ENCODE peak calls at places on chromosomes 3 and 15, in six cellular contexts. J is activated CD8-positive, alpha-beta memory T cell treated with anti-CD3 and anti-CD28 coated beads for 48 hours; T is dermis blood vessel endothelial cell; X is activated T-cell treated with anti-CD3 and anti-CD28 coated beads, Interleukin-2, amount 50 U/mL, for 72 hours; N is stimulated activated CD8-positive, alpha-beta memory T cell treated with anti-CD3 and anti-CD28 coated beads, Interleukin-4, amount 100 ng/mL, for 48 hours; K is effector CD4-positive, alpha-beta T cell. Q is an unnamed sample.

GRCh38 chr3:120450914-120451669 is at the start of gene FSTL1:
- DNase-seq in J (no peak), T (peak; percentile 76), X (no peak), N (no peak), K (no peak), Q (no peak)

GRCh38 chr3:52401021-52401420 is 43.9 kb downstream of the SEMA3G start:
- DNase-seq in J (no peak), T (no peak), X (no peak), N (no peak), K (no peak), Q (no peak)

GRCh38 chr3:149839874-149840273 is 26.9 kb downstream of the RNF13 start:
- DNase-seq in J (no peak), T (no peak), X (no peak), N (no peak), K (no peak), Q (no peak)

GRCh38 chr3:73783811-73784210 is 159.1 kb upstream of the PDZRN3 start:
- DNase-seq in J (no peak), T (no peak), X (no peak), N (no peak), K (no peak), Q (no peak)

GRCh38 chr3:4949659-4950058 is 29.6 kb upstream of the BHLHE40 start:
- DNase-seq in J (no peak), T (no peak), X (no peak), N (no peak), K (no peak), Q (no peak)

GRCh38 chr15:63054985-63055384 is 12.4 kb downstream of the TPM1 start:
- DNase-seq in J (no peak), T (no peak), X (no peak), N (no peak), K (no peak), Q (no peak)

GRCh38 chr3:77254967-77255831 is 215.3 kb downstream of the ROBO2 start:
- DNase-seq in J (no peak), T (peak; percentile 56), X (peak; percentile 9), N (no peak), K (no peak), Q (peak; percentile 26)

GRCh38 chr3:47159820-47160219 is 4.1 kb downstream of the SETD2 start:
- DNase-seq in J (no peak), T (no peak), X (no peak), N (no peak), K (no peak), Q (no peak)

GRCh38 chr3:156751461-156752025 is 74.6 kb upstream of the LEKR1 start:
- DNase-seq in J (no peak), T (peak; percentile 48), X (no peak), N (no peak), K (no peak), Q (no peak)

GRCh38 chr3:32850226-32850625 is 32.4 kb downstream of the TRIM71 start:
- DNase-seq in J (no peak), T (no peak), X (no peak), N (no peak), K (no peak), Q (no peak)

GRCh38 chr3:32302601-32303000 is 64.1 kb downstream of the CMTM8 start:
- DNase-seq in J (no peak), T (no peak), X (no peak), N (no peak), K (no peak), Q (no peak)

GRCh38 chr15:99749386-99749785 is 16.1 kb upstream of the LYSMD4 start:
- DNase-seq in J (no peak), T (peak; percentile 7), X (no peak), N (no peak), K (no peak), Q (peak; percentile 21)

GRCh38 chr15:46080018-46080417 is 445.2 kb downstream of the SQOR start:
- DNase-seq in J (no peak), T (peak; percentile 36), X (no peak), N (no peak), K (no peak), Q (no peak)

GRCh38 chr3:5162102-5162501 is 25.4 kb upstream of the EDEM1 start:
- DNase-seq in J (no peak), T (no peak), X (no peak), N (no peak), K (no peak), Q (no peak)

Q was measured in NCI-H2029.